ENCODE peak calls at places on chromosomes 2 and 18, in six cellular contexts. M, J, E, Q, K and Z are unnamed samples.

GRCh38 chr2:43077876-43078275 is 148.5 kb downstream of the ZFP36L2 start:
- DNase-seq in M (no peak), J (no peak), E (no peak), Q (no peak), K (no peak), Z (no peak)

GRCh38 chr2:181528441-181528840 is 71.3 kb downstream of the ITGA4 start:
- DNase-seq in M (no peak), J (no peak), E (no peak), Q (no peak), K (no peak), Z (no peak)

GRCh38 chr18:22113144-22113813 is 56.1 kb upstream of the GATA6 start:
- DNase-seq in M (no peak), J (no peak), E (no peak), Q (no peak), K (no peak), Z (no peak)

GRCh38 chr18:61581578-61582204 is 248.5 kb downstream of the CDH20 start:
- DNase-seq in M (peak), J (peak), E (peak), Q (peak), K (peak), Z (peak)

GRCh38 chr2:237500681-237501424 is 13.8 kb downstream of the MLPH start:
- DNase-seq in M (no peak), J (peak), E (no peak), Q (no peak), K (no peak), Z (peak)

GRCh38 chr18:58438161-58438983 is 190.5 kb downstream of the ALPK2 start:
- DNase-seq in M (no peak), J (peak), E (no peak), Q (no peak), K (no peak), Z (peak)

GRCh38 chr18:33152376-33152775 is 288.1 kb downstream of the CCDC178 start:
- DNase-seq in M (no peak), J (no peak), E (no peak), Q (no peak), K (no peak), Z (peak)

GRCh38 chr2:17171446-17172049 is 346.7 kb downstream of the RAD51AP2 start:
- DNase-seq in M (no peak), J (peak), E (no peak), Q (peak), K (peak), Z (peak)

GRCh38 chr18:21741511-21742322 is 1.1 kb downstream of the MIB1 start:
- DNase-seq in M (no peak), J (peak), E (peak), Q (peak), K (peak), Z (peak)

GRCh38 chr2:229910832-229911412 is 10.9 kb downstream of the TRIP12 start:
- DNase-seq in M (no peak), J (no peak), E (no peak), Q (peak), K (peak), Z (peak)

GRCh38 chr18:49547701-49548100 is 14.2 kb upstream of the LIPG start:
- DNase-seq in M (no peak), J (peak), E (no peak), Q (no peak), K (no peak), Z (no peak)

GRCh38 chr18:9814431-9814830 is 71.3 kb upstream of the TXNDC2 start:
- DNase-seq in M (no peak), J (peak), E (no peak), Q (no peak), K (no peak), Z (peak)

GRCh38 chr2:10188211-10188610 is 65.7 kb downstream of the RRM2 start:
- DNase-seq in M (no peak), J (peak), E (no peak), Q (peak), K (no peak), Z (peak)

GRCh38 chr2:219350938-219351280 is 18.4 kb upstream of the RESP18 start:
- DNase-seq in M (no peak), J (no peak), E (no peak), Q (peak), K (no peak), Z (peak)

GRCh38 chr2:186440506-186440905 is 45.6 kb upstream of the ZC3H15 start:
- DNase-seq in M (no peak), J (no peak), E (no peak), Q (no peak), K (no peak), Z (no peak)

GRCh38 chr18:8754995-8755955 is 49.9 kb downstream of the MTCL1 start:
- DNase-seq in M (peak), J (peak), E (peak), Q (no peak), K (no peak), Z (no peak)